ENCODE peak calls at places on chromosome 5, in seven cellular contexts. C is adrenal gland, R is ovary, O is cardiac muscle cell, H is astrocyte of the cerebellum, E is pancreas, V is neural crest cell. L is an unnamed sample.

GRCh38 chr5:129541648-129542251 is 81.7 kb downstream of the ADAMTS19 start:
- DNase-seq in C (no peak), R (no peak), O (peak; percentile 10), H (peak; percentile 4), E (no peak), V (no peak), L (no peak)

GRCh38 chr5:177453852-177454396 is 7.3 kb downstream of the PRR7 start:
- DNase-seq in C (peak; percentile 52), R (no peak), O (peak; percentile 46), H (no peak), E (no peak), V (peak; percentile 50), L (no peak)

GRCh38 chr5:177502886-177503285 is 5.5 kb upstream of the PDLIM7 start:
- DNase-seq in C (no peak), R (no peak), O (no peak), H (no peak), E (peak; percentile 36), V (no peak), L (no peak)

GRCh38 chr5:162995568-162995967 is 441.8 kb upstream of the CCNG1 start:
- DNase-seq in C (no peak), R (no peak), O (no peak), H (no peak), E (no peak), V (no peak), L (no peak)

GRCh38 chr5:150461231-150461630 is 11.7 kb upstream of the RPS14 start:
- DNase-seq in C (no peak), R (peak; percentile 51), O (no peak), H (no peak), E (no peak), V (no peak), L (no peak)

GRCh38 chr5:124941051-124942049 is 194.9 kb upstream of the ZNF608 start:
- DNase-seq in C (no peak), R (no peak), O (no peak), H (no peak), E (no peak), V (no peak), L (no peak)

GRCh38 chr5:136012041-136012804 is 16.6 kb upstream of the TGFBI start:
- DNase-seq in C (no peak), R (no peak), O (peak; percentile 84), H (no peak), E (no peak), V (no peak), L (no peak)

GRCh38 chr5:17020586-17021362 is 84.7 kb upstream of the MYO10 start:
- DNase-seq in C (no peak), R (no peak), O (no peak), H (no peak), E (no peak), V (no peak), L (no peak)

GRCh38 chr5:73901045-73901444 is 275.0 kb downstream of the ARHGEF28 start:
- DNase-seq in C (no peak), R (no peak), O (peak; percentile 86), H (no peak), E (no peak), V (no peak), L (no peak)

GRCh38 chr5:137217599-137218200 is 281.4 kb downstream of the SPOCK1 start:
- DNase-seq in C (no peak), R (no peak), O (peak; percentile 32), H (no peak), E (no peak), V (no peak), L (no peak)

GRCh38 chr5:140174014-140174413 is 974 bp upstream of the CYSTM1 start:
- DNase-seq in C (no peak), R (no peak), O (no peak), H (no peak), E (no peak), V (no peak), L (no peak)

GRCh38 chr5:150644496-150644895 is 4.0 kb downstream of the SYNPO start:
- DNase-seq in C (peak; percentile 83), R (peak; percentile 58), O (no peak), H (no peak), E (peak; percentile 85), V (no peak), L (no peak)

GRCh38 chr5:36692791-36693763 is 86.7 kb downstream of the SLC1A3 start:
- DNase-seq in C (peak; percentile 76), R (peak; percentile 41), O (peak; percentile 87), H (peak; percentile 51), E (peak; percentile 85), V (peak; percentile 74), L (peak; percentile 32)

GRCh38 chr5:116573279-116573616 is 1.4 kb downstream of the SEMA6A start:
- DNase-seq in C (peak; percentile 69), R (peak; percentile 46), O (no peak), H (no peak), E (peak; percentile 78), V (peak; percentile 26), L (no peak)

GRCh38 chr5:102481044-102481715 is 17.6 kb downstream of the SLCO6A1 start:
- DNase-seq in C (no peak), R (no peak), O (peak; percentile 2), H (peak; percentile 9), E (no peak), V (no peak), L (no peak)

DNA sequence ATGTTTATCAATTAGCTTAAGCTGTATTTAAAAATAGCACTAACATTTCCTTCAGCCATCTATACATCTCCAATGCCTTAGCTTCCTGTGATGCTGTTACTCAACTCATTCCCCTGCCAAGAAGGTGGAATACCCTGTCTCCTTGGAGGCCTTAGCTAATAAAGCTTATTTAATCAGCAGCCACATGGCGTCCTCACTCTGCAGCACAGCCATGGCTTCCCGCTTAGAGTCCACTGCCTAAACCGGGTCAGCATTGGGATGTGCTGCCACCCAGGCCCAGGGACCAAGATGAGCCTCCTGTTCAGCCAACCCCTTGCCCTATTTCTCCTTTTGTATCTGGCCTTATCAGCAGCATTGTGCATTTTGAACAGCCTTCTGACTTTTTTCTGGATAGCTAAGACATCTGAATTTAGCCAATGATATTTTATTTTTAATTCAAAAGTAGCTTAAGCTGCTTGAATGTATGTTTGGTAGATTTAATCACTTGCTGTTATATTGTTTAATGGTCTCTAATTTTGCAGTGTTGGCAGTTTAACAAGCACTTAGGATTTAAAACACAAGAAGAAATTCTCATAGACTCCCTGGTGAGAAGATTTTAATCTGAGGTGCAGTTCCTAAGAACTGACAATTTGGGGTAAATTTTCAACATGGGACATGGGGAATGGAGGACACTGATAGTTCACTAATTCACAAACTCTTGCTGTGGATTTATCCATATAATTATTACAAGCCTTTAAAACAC is 113.0 kb downstream of the RPS23 start:
- DNase-seq in C (no peak), R (peak; percentile 26), O (peak; percentile 75), H (no peak), E (no peak), V (no peak), L (no peak)
- TF ChIP-seq CTCF in C (no peak), R (no peak), O (peak; percentile 4), H (no peak), E (no peak), V (no peak), L (no peak)

GRCh38 chr5:78056053-78056452 is 238.4 kb downstream of the AP3B1 start:
- DNase-seq in C (no peak), R (no peak), O (no peak), H (no peak), E (no peak), V (no peak), L (no peak)

GRCh38 chr5:78060421-78060820 is 234.1 kb downstream of the AP3B1 start:
- DNase-seq in C (no peak), R (no peak), O (peak; percentile 11), H (no peak), E (no peak), V (no peak), L (no peak)

GRCh38 chr5:78062645-78063044 is 231.9 kb downstream of the AP3B1 start:
- DNase-seq in C (no peak), R (no peak), O (no peak), H (no peak), E (no peak), V (no peak), L (no peak)

DNA sequence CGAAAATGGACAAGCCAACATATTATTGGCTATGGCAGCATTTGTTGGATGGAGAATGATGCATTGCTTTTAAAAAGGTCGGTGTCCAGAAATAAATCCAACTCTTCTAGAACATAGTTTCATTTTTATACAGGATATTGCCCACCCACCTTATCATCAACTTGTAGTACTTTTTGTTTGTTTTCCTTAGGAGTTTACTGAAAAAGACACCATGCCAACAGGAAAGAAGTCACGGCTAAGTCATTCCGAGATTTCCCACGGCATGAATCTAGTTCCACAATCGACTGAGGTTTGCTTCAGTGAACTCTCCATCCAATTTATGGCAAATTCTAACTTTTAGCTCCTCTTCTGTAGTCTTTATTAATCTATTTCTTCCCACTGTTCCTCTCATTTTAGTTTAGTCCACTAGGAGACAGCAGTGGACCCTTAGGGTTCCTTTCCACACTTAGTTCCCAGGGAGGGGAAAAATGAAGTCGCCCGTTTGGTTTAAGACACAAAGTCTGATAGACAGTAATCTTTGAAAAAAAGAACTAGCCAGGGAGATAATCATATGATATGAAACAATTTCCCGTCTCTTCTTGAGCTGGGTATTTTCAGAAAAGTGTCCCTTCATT is 237.5 kb downstream of the AP3B1 start:
- DNase-seq in C (no peak), R (no peak), O (peak; percentile 27), H (no peak), E (no peak), V (no peak), L (no peak)
- TF ChIP-seq CTCF in C (peak; percentile 12), R (no peak), O (peak; percentile 35), H (peak; percentile 19), E (no peak), V (peak; percentile 21), L (no peak)

GRCh38 chr5:400282-401215 is 42.4 kb upstream of the EXOC3 start:
- DNase-seq in C (no peak), R (peak; percentile 49), O (no peak), H (no peak), E (no peak), V (no peak), L (no peak)
- TF ChIP-seq CTCF in C (no peak), R (no peak), O (no peak), H (no peak), E (no peak), V (no peak), L (no peak)

DNA sequence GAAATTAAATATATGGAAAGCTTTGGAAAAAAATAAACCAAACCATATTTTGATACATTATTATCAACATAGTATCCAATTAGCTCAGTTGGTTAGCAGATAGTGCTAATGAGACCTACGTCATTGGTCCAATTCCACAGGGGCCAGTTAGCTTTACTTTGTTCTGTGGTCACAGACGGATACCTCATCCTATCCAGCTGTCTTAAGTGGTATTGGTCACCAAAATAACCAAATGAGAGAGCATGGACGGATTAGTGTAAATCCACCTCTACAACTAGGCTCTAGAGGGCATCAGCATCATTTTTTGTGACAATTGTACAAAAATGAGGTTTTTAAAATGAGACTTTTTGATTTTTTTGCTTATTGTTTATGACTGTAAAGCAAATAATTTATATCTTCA is 364.2 kb downstream of the KIAA0825 start:
- DNase-seq in C (no peak), R (no peak), O (no peak), H (no peak), E (no peak), V (no peak), L (no peak)
- TF ChIP-seq CTCF in C (no peak), R (no peak), O (no peak), H (no peak), E (no peak), V (no peak), L (no peak)